ENCODE peak calls at places on chromosomes 4 and X, in seven cellular contexts. L is sigmoid colon, W is thyroid gland, Q is heart right ventricle, E is heart left ventricle, U is AG04450, G is left lung. X is an unnamed sample. For H3K9me3, the result is how much of the 10 kb centered on the place peaks cover.

GRCh38 chr4:77797239-77797638 is 21.9 kb downstream of the CNOT6L start:
- DNase-seq in L (no peak), W (no peak), Q (no peak), E (no peak), U (no peak), G (no peak), X (no peak)

GRCh38 chr4:89196745-89197144 is 85.4 kb downstream of the TIGD2 start:
- DNase-seq in L (no peak), W (no peak), Q (no peak), E (no peak), U (no peak), G (no peak), X (no peak)

GRCh38 chr4:52751349-52751911 is at the start of gene ERVMER34-1:
- DNase-seq in L (peak), W (peak), Q (peak), E (peak), U (no peak), G (peak), X (peak)

GRCh38 chr4:107561481-107561880 is 158.6 kb downstream of the PAPSS1 start:
- DNase-seq in L (no peak), W (no peak), Q (no peak), E (no peak), U (no peak), G (no peak), X (no peak)

GRCh38 chr4:16544251-16544721 is 318.0 kb upstream of the TAPT1 start:
- DNase-seq in L (peak), W (no peak), Q (peak), E (peak), U (peak), G (peak), X (no peak)

GRCh38 chrX:28542791-28543190 is 44.5 kb upstream of the IL1RAPL1 start:
- DNase-seq in L (no peak), W (peak), Q (no peak), E (no peak), U (no peak), G (no peak), X (no peak)

GRCh38 chrX:134469481-134469880 is 9.5 kb downstream of the HPRT1 start:
- DNase-seq in L (no peak), W (no peak), Q (no peak), E (no peak), U (peak), G (no peak), X (peak)

GRCh38 chr4:106496066-106496465 is 127.5 kb upstream of the GIMD1 start:
- DNase-seq in L (no peak), W (no peak), Q (no peak), E (no peak), U (no peak), G (no peak), X (no peak)

GRCh38 chr4:112076919-112077608 is 68.2 kb upstream of the FAM241A start:
- DNase-seq in L (no peak), W (no peak), Q (no peak), E (no peak), U (no peak), G (no peak), X (no peak)

GRCh38 chrX:12967711-12968465 is 7.0 kb upstream of the TMSB4X start:
- DNase-seq in L (no peak), W (no peak), Q (no peak), E (no peak), U (no peak), G (no peak), X (no peak)

GRCh38 chr4:62670509-62670908 is 1470.4 kb downstream of the ADGRL3 start:
- DNase-seq in L (no peak), W (no peak), Q (no peak), E (peak), U (no peak), G (no peak), X (peak)

DNA sequence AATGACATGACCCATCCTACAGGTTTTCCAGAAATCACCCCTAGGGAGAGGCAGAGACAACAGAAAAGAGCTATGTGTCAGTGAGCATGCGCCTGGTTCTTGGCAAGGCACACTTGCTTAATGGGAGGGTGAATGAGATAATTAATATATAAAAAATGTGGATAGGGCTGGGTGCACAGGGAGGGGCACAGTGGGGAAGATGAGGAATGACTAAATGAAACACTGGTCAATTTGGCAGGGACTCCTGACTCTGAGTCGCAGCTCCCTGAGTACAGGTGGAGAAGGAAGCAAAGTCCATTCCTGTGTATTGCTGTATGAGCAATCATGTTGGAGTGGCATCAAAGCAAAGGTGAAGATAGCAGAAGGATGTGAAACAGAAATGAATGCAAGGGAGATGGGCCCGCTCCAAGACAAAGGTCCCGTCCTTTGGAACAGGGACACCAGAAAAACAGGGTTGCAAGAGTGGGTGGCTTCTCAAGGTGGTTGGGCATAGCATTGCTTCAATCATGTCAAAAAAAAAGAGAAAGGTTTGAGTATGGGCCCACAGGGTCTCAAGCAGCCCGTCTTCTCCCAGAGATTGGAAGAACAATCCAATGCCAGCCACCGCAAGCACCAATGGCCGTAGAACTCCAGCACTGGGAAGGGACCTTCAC is 278.4 kb upstream of the AGTR2 start:
- DNase-seq in L (no peak), W (no peak), Q (no peak), E (no peak), U (no peak), G (peak), X (peak)
- H3K4me3 ChIP-seq in L (no peak), W (no peak), Q (no peak), E (no peak), U (no peak), G (no peak), X (no peak)

DNA sequence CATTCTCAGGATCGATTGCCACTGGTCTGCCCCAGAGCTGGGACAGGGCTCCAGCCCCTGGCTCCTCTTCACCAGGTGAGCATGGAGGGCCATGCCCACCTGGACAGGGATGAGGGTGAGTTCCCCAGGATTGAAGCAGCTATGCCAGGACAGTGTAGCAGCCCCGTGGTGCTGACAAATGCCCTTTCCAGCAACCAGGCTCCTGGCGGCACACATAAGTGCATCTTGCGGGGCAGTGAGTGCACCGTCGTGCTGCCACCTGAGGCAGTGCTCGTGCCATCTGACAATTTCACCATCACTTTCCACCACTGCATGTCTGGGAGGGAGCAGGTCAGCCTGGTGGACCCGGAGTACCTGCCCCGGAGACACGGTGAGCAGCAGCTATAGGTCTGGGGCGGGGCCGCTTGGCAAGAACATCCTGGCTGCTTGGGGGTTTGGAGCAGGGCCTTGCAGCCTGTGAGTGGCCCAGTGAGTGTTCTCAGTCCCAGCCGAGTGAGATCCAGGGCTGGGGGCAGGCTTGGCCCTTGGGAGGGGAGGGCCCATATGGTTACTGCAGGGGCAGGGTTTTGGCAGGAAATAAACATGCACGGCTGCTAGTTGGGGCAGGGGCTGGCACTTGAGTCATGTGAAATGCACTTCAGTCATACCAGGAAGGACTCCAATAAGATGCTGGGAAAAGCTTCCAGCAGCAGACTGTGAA is 6.1 kb downstream of the IL9R start:
- DNase-seq in L (no peak), W (peak), Q (no peak), E (no peak), U (no peak), G (no peak), X (no peak)
- H3K9me3 ChIP-seq in L (under half), W (under half), Q (under half), E (under half), U (half or more), G (under half), X (under half)

GRCh38 chr4:40516651-40517050 is 113.0 kb downstream of the RBM47 start:
- DNase-seq in L (no peak), W (no peak), Q (no peak), E (no peak), U (no peak), G (no peak), X (no peak)

GRCh38 chr4:40511017-40511614 is 118.5 kb downstream of the RBM47 start:
- DNase-seq in L (no peak), W (peak), Q (no peak), E (no peak), U (no peak), G (peak), X (no peak)

GRCh38 chr4:40515037-40515397 is 114.6 kb downstream of the RBM47 start:
- DNase-seq in L (no peak), W (no peak), Q (no peak), E (no peak), U (no peak), G (no peak), X (no peak)

GRCh38 chr4:40515398-40516293 is 114.0 kb downstream of the RBM47 start:
- DNase-seq in L (no peak), W (no peak), Q (no peak), E (no peak), U (no peak), G (peak), X (no peak)

GRCh38 chr4:40514409-40515025 is 115.1 kb downstream of the RBM47 start:
- DNase-seq in L (no peak), W (peak), Q (no peak), E (no peak), U (no peak), G (peak), X (no peak)
- H3K4me3 ChIP-seq in L (peak), W (peak), Q (no peak), E (no peak), U (no peak), G (peak), X (no peak)

GRCh38 chr4:19024047-19024446 is 1002.5 kb upstream of the LCORL start:
- DNase-seq in L (no peak), W (no peak), Q (no peak), E (no peak), U (no peak), G (no peak), X (no peak)

GRCh38 chr4:19030536-19030935 is 1009.0 kb upstream of the LCORL start:
- DNase-seq in L (no peak), W (no peak), Q (no peak), E (no peak), U (no peak), G (no peak), X (no peak)

GRCh38 chr4:19030048-19030447 is 1008.5 kb upstream of the LCORL start:
- DNase-seq in L (no peak), W (peak), Q (no peak), E (no peak), U (no peak), G (no peak), X (no peak)

GRCh38 chr4:19025031-19025430 is 1003.5 kb upstream of the LCORL start:
- DNase-seq in L (no peak), W (no peak), Q (no peak), E (no peak), U (no peak), G (no peak), X (no peak)

DNA sequence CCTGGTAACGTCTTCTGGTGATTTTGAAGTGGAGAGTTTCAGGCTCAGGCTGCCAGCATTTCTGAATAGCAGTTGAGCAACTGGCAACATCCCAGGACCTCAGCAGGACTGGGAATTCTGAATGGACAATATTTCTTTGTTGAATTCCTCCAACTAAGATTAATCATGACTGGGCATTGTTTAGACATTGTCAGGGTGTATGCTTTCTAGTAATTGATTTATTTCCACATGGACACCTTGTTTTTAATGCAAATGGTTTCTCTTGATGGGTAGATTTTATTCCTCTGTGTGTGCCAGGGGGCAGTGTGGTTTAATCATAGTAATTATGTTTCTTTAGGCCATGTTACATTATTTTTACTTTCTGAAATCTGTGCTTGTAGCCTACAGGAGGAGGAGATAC is 1004.7 kb upstream of the LCORL start:
- DNase-seq in L (peak), W (peak), Q (no peak), E (no peak), U (no peak), G (no peak), X (peak)
- H3K9me3 ChIP-seq in L (under half), W (under half), Q (under half), E (under half), U (under half), G (under half), X (under half)

GRCh38 chr4:146029147-146029546 is 90.5 kb upstream of the ZNF827 start:
- DNase-seq in L (no peak), W (no peak), Q (no peak), E (no peak), U (no peak), G (no peak), X (no peak)

GRCh38 chr4:146029939-146030710 is 91.5 kb upstream of the ZNF827 start:
- DNase-seq in L (no peak), W (no peak), Q (no peak), E (no peak), U (no peak), G (no peak), X (no peak)

GRCh38 chr4:146033149-146033548 is 94.5 kb upstream of the ZNF827 start:
- DNase-seq in L (no peak), W (peak), Q (no peak), E (no peak), U (no peak), G (no peak), X (no peak)

DNA sequence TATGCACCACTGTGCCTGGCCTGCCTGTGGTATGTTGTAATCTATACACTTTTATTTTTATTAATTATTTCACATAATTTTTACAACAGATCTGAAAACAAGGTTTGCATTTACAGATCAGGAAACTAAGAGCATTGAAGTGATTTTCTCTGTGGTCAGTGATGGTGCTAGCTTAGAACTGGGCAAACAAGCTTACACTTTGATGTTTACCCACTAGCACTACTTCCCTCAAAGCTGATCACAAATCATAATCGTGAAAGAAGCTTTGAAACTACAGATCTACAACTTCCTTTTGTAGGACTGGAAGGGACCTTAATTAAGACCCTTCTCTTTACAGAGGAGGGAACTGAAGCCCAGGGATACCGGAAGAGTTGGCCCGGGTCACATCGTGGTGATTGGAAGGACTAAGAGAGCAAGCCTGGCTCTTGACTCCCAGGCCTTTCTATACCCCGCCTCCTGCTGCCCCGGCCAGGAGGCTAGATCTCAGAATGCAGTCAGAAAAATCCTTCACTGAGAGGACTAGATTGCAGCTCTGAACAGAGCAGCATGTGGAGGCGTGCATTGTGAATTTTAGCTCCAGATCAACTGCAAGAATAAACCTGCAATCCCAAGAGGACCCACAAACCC is 93.7 kb upstream of the ZNF827 start:
- DNase-seq in L (no peak), W (no peak), Q (no peak), E (no peak), U (no peak), G (no peak), X (no peak)
- H3K4me3 ChIP-seq in L (no peak), W (no peak), Q (no peak), E (no peak), U (no peak), G (no peak), X (no peak)

GRCh38 chr4:336099-336892 is 1.3 kb upstream of the ZNF141 start:
- DNase-seq in L (peak), W (peak), Q (peak), E (peak), U (no peak), G (peak), X (no peak)
- H3K9me3 ChIP-seq in L (under half), W (under half), Q (under half), E (under half), U (under half), G (under half), X (under half)

GRCh38 chr4:40317921-40318658 is 17.0 kb upstream of the CHRNA9 start:
- DNase-seq in L (no peak), W (no peak), Q (no peak), E (no peak), U (no peak), G (no peak), X (peak)

GRCh38 chr4:40311811-40312346 is 23.3 kb upstream of the CHRNA9 start:
- DNase-seq in L (no peak), W (peak), Q (no peak), E (no peak), U (no peak), G (no peak), X (no peak)

GRCh38 chr4:40316782-40317635 is 18.1 kb upstream of the CHRNA9 start:
- DNase-seq in L (peak), W (peak), Q (no peak), E (peak), U (peak), G (peak), X (peak)

GRCh38 chr4:40314951-40315350 is 20.2 kb upstream of the CHRNA9 start:
- DNase-seq in L (no peak), W (no peak), Q (no peak), E (no peak), U (no peak), G (no peak), X (no peak)

GRCh38 chr4:40316333-40316781 is 18.8 kb upstream of the CHRNA9 start:
- DNase-seq in L (peak), W (no peak), Q (no peak), E (no peak), U (peak), G (no peak), X (no peak)
- H3K4me3 ChIP-seq in L (no peak), W (no peak), Q (no peak), E (no peak), U (peak), G (no peak), X (peak)

DNA sequence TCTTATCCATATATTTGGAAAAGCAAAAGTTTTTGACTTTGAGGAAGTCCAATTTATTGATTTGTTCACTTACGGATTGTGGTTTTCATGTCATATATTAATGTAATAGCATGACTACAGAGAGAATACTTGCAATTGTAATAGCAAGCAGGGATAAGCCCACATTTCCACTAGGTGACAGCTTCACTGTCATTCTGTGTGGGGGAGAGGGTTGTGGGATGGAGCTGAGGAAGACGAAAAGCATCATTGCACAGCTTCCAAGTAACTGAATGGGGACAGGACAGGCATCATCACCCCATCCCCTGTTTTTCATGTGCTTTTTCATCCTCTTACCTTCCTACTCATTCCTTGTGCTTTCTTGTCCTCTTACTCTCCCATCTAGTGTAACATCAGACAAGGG is 31.4 kb downstream of the BEX3 start:
- DNase-seq in L (no peak), W (no peak), Q (no peak), E (no peak), U (no peak), G (no peak), X (no peak)
- H3K9me3 ChIP-seq in L (under half), W (under half), Q (under half), E (under half), U (under half), G (under half), X (under half)